ENCODE peak calls at places on chromosome 7, in six cellular contexts. Q is heart left ventricle, J is A673, B is suprapubic skin, A is kidney, Y is tibial artery. P is an unnamed sample.

GRCh38 chr7:3282457-3282856 is 18.6 kb upstream of the SDK1 start:
- DNase-seq in Q (no peak), J (no peak), B (no peak), A (peak), Y (peak), P (no peak)

GRCh38 chr7:122166708-122167107 is 22.7 kb upstream of the AASS start:
- DNase-seq in Q (no peak), J (no peak), B (no peak), A (no peak), Y (no peak), P (no peak)

GRCh38 chr7:40604601-40605438 is 470.0 kb downstream of the SUGCT start:
- DNase-seq in Q (peak), J (peak), B (no peak), A (peak), Y (peak), P (no peak)

GRCh38 chr7:96219382-96220130 is 102.3 kb downstream of the SLC25A13 start:
- DNase-seq in Q (no peak), J (no peak), B (no peak), A (no peak), Y (no peak), P (no peak)

GRCh38 chr7:93092757-93093370 is 24.9 kb downstream of the SAMD9 start:
- DNase-seq in Q (no peak), J (peak), B (no peak), A (no peak), Y (no peak), P (no peak)

GRCh38 chr7:48170506-48170905 is 752 bp upstream of the ABCA13 start:
- DNase-seq in Q (no peak), J (no peak), B (no peak), A (no peak), Y (no peak), P (no peak)

GRCh38 chr7:151856098-151856497 is 20.8 kb downstream of the PRKAG2 start:
- DNase-seq in Q (peak), J (no peak), B (no peak), A (peak), Y (no peak), P (no peak)

GRCh38 chr7:81482600-81483186 is 287.2 kb downstream of the HGF start:
- DNase-seq in Q (no peak), J (peak), B (no peak), A (no peak), Y (no peak), P (no peak)

GRCh38 chr7:72546586-72546985 is 134.4 kb upstream of the CALN1 start:
- DNase-seq in Q (no peak), J (no peak), B (no peak), A (no peak), Y (no peak), P (no peak)

GRCh38 chr7:26193432-26194206 is 6.9 kb downstream of the HNRNPA2B1 start:
- DNase-seq in Q (no peak), J (no peak), B (no peak), A (no peak), Y (no peak), P (no peak)

GRCh38 chr7:44052771-44053365 is 8.4 kb downstream of the DBNL start:
- DNase-seq in Q (no peak), J (no peak), B (peak), A (peak), Y (no peak), P (no peak)
- TF ChIP-seq CTCF in Q (no peak), J (no peak), B (no peak), A (no peak), Y (no peak), P (no peak)

DNA sequence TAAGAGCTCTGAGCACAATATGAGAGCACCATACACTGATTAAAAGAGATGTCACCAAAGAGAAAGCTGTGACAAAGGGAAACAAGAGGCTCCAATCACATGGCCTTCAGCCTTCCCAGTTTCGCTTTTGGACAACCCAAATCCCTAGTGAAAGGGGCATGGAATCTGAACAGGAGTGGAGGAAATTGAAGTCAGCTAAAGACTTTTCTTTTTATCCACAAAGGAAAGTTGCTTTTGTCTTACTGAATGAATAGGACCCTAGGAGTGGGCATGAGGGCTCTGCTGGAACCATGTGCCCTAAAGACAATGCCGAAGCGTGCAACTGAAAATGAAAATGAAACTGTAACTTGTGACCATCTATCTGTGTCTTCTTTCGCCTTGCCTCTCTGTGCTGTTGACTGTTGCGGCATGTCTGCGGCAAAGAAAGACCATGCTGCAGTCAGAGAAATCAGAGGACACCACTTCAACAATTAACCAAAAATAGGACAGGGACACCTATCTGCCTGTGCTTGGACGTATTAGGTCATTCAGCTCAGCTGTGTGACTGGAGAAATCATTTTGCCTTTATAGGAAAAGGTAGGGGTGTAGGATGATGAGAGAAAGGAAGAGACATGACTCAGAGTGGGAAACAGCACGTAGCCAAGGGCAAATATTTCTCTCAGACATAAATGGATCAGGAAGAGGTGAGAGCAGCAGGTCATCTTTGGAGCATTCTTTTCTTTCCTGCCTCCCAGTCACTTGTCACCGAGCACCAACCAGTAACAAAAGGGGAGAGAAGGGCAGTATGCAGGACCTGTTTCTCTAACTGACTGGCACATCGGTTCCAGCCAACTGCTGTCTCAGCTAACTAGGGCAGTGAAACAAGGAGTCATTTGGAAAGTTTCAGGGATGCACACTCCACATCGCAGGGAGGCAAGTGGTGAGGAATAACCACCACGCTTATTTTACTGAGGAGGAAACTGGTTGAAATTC is 12.3 kb downstream of the CAV2 start:
- DNase-seq in Q (no peak), J (peak), B (no peak), A (no peak), Y (no peak), P (no peak)
- H3K4me3 ChIP-seq in Q (peak), J (peak), B (peak), A (peak), Y (peak), P (peak)

GRCh38 chr7:16851829-16852228 is 30.0 kb downstream of the AGR3 start:
- DNase-seq in Q (no peak), J (peak), B (no peak), A (no peak), Y (peak), P (no peak)
- TF ChIP-seq CTCF in Q (no peak), J (no peak), B (no peak), A (no peak), Y (no peak), P (no peak)

GRCh38 chr7:5005066-5005465 is 40.6 kb upstream of the RBAK start:
- DNase-seq in Q (no peak), J (no peak), B (no peak), A (no peak), Y (no peak), P (no peak)
- H3K4me3 ChIP-seq in Q (no peak), J (no peak), B (no peak), A (no peak), Y (no peak), P (no peak)

GRCh38 chr7:29918850-29919249 is 70.8 kb downstream of the SCRN1 start:
- DNase-seq in Q (no peak), J (no peak), B (no peak), A (no peak), Y (no peak), P (no peak)
- TF ChIP-seq CTCF in Q (no peak), J (no peak), B (no peak), A (no peak), Y (no peak), P (no peak)

GRCh38 chr7:117018713-117019112 is 65.4 kb downstream of the ST7 start:
- DNase-seq in Q (no peak), J (no peak), B (no peak), A (no peak), Y (no peak), P (no peak)

GRCh38 chr7:117019287-117019686 is 66.0 kb downstream of the ST7 start:
- DNase-seq in Q (no peak), J (no peak), B (no peak), A (no peak), Y (no peak), P (no peak)

GRCh38 chr7:117021366-117021765 is 68.1 kb downstream of the ST7 start:
- DNase-seq in Q (no peak), J (no peak), B (no peak), A (no peak), Y (no peak), P (no peak)

GRCh38 chr7:117020605-117021002 is 67.3 kb downstream of the ST7 start:
- DNase-seq in Q (no peak), J (no peak), B (no peak), A (no peak), Y (no peak), P (no peak)

DNA sequence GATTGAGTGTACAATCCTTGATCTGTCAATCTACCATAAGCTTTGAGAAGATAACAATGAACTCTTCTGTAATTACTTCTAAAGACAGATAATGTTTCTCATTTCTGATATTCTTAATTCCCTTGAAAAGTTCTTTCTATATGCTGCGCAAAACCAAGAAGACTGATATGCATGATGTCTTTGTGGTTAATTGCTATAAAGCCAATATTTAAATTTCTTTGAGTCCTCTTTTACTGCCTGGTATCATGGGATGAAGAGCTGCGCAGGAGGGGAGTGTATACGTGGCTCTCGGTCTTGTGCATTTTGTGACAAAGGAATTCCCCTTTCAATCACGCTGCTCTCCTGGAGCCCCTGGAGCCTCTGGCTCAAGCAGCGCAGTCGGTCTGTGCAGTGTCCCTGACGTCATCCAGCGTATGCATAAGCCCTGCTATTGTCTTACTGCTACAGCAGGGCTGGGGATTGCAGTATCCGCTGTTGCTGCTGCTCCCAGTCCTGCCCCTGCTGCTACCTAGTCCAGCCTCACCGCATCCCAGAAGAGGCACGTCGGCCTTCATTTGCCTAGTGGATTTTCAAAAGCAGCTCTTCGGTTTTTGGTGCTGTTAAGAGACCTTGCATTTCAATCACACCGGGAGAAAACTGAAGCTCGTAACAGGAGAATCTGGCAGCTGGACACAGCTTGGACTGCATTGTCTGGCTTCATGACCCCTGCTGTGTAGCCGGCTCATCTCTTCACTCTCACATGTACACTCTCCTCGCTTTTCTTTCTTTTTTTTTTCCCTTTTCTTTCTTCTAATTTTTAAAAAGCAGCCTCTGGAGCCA is 66.7 kb downstream of the ST7 start:
- DNase-seq in Q (peak), J (peak), B (peak), A (peak), Y (peak), P (no peak)
- H3K4me3 ChIP-seq in Q (peak), J (no peak), B (peak), A (peak), Y (peak), P (peak)

GRCh38 chr7:24881622-24882021 is 98.4 kb downstream of the OSBPL3 start:
- DNase-seq in Q (no peak), J (peak), B (no peak), A (no peak), Y (no peak), P (no peak)
- TF ChIP-seq CTCF in Q (no peak), J (peak), B (no peak), A (no peak), Y (no peak), P (no peak)